ENCODE peak calls at places on chromosome 21, in five cellular contexts. I, C, U, R and F are unnamed samples. For H3K4me1, the result is how much of the 10 kb centered on the place peaks cover.

GRCh38 chr21:36207577-36208320 is 51.1 kb downstream of the DOP1B start:
- DNase-seq in I (no peak), C (no peak), U (no peak), R (no peak), F (no peak)

GRCh38 chr21:36696390-36696639 is 2.6 kb upstream of the SIM2 start:
- DNase-seq in I (no peak), C (no peak), U (no peak), R (no peak), F (no peak)

GRCh38 chr21:35719105-35719504 is 341.2 kb downstream of the SETD4 start:
- DNase-seq in I (no peak), C (no peak), U (no peak), R (no peak), F (no peak)

GRCh38 chr21:35050348-35051286 is 1.5 kb upstream of the RUNX1 start:
- DNase-seq in I (no peak), C (no peak), U (no peak), R (no peak), F (no peak)

GRCh38 chr21:36254106-36254941 is 65.7 kb upstream of the MORC3 start:
- DNase-seq in I (no peak), C (no peak), U (no peak), R (no peak), F (no peak)

GRCh38 chr21:36063375-36064084 is 3.2 kb upstream of the SETD4 start:
- DNase-seq in I (no peak), C (no peak), U (no peak), R (no peak), F (no peak)

GRCh38 chr21:18661842-18662241 is 258.3 kb upstream of the TMPRSS15 start:
- DNase-seq in I (no peak), C (no peak), U (no peak), R (no peak), F (no peak)

GRCh38 chr21:38790038-38790437 is 15.7 kb upstream of the ETS2 start:
- DNase-seq in I (no peak), C (no peak), U (no peak), R (no peak), F (no peak)

GRCh38 chr21:33643658-33644311 is 1.5 kb downstream of the ITSN1 start:
- DNase-seq in I (no peak), C (no peak), U (no peak), R (no peak), F (no peak)

GRCh38 chr21:25424045-25424444 is 183.2 kb downstream of the MRPL39 start:
- DNase-seq in I (no peak), C (no peak), U (no peak), R (no peak), F (no peak)

GRCh38 chr21:15826147-15826780 is 96.5 kb downstream of the USP25 start:
- DNase-seq in I (peak), C (peak), U (no peak), R (peak), F (peak)

GRCh38 chr21:39142972-39143371 is 40.3 kb downstream of the PSMG1 start:
- DNase-seq in I (no peak), C (no peak), U (no peak), R (no peak), F (no peak)

GRCh38 chr21:34890724-34891609 is 158.1 kb downstream of the RUNX1 start:
- DNase-seq in I (peak), C (no peak), U (peak), R (peak), F (no peak)

GRCh38 chr21:39364949-39365348 is 16.1 kb upstream of the HMGN1 start:
- DNase-seq in I (no peak), C (no peak), U (no peak), R (no peak), F (no peak)

GRCh38 chr21:27572681-27573080 is 605.8 kb upstream of the ADAMTS5 start:
- DNase-seq in I (no peak), C (no peak), U (no peak), R (no peak), F (no peak)

GRCh38 chr21:22474403-22474802 is 1476.2 kb downstream of the NCAM2 start:
- DNase-seq in I (no peak), C (no peak), U (no peak), R (no peak), F (no peak)

GRCh38 chr21:24941316-24942185 is 665.7 kb downstream of the MRPL39 start:
- DNase-seq in I (no peak), C (no peak), U (no peak), R (no peak), F (no peak)

GRCh38 chr21:31618696-31619430 is 40.6 kb upstream of the SOD1 start:
- DNase-seq in I (no peak), C (no peak), U (no peak), R (no peak), F (no peak)

GRCh38 chr21:37620401-37620800 is 253.8 kb downstream of the DYRK1A start:
- DNase-seq in I (no peak), C (no peak), U (no peak), R (no peak), F (no peak)

GRCh38 chr21:36429672-36430546 is 44.7 kb downstream of the CHAF1B start:
- DNase-seq in I (peak), C (peak), U (peak), R (peak), F (no peak)

GRCh38 chr21:34499116-34499515 is 12.9 kb downstream of the KCNE1 start:
- DNase-seq in I (no peak), C (no peak), U (no peak), R (no peak), F (no peak)

GRCh38 chr21:32184485-32184884 is 94.4 kb downstream of the MIS18A start:
- DNase-seq in I (no peak), C (no peak), U (no peak), R (no peak), F (no peak)

GRCh38 chr21:33308586-33309490 is 15.9 kb upstream of the IFNAR1 start:
- DNase-seq in I (no peak), C (no peak), U (no peak), R (no peak), F (no peak)

GRCh38 chr21:14877581-14878228 is 187.1 kb downstream of the NRIP1 start:
- DNase-seq in I (no peak), C (no peak), U (no peak), R (no peak), F (no peak)

GRCh38 chr21:20424943-20425342 is 573.3 kb upstream of the NCAM2 start:
- DNase-seq in I (no peak), C (no peak), U (no peak), R (no peak), F (no peak)

GRCh38 chr21:14603202-14603601 is 57.1 kb upstream of the SAMSN1 start:
- DNase-seq in I (no peak), C (no peak), U (no peak), R (no peak), F (no peak)

GRCh38 chr21:36910581-36911307 is 55.7 kb downstream of the HLCS start:
- DNase-seq in I (no peak), C (peak), U (no peak), R (no peak), F (no peak)

GRCh38 chr21:20169812-20170576 is 828.2 kb upstream of the NCAM2 start:
- DNase-seq in I (no peak), C (no peak), U (no peak), R (no peak), F (no peak)

GRCh38 chr21:23801292-23801691 is 1806.0 kb downstream of the MRPL39 start:
- DNase-seq in I (no peak), C (no peak), U (no peak), R (no peak), F (no peak)

GRCh38 chr21:35002879-35003722 is 46.0 kb downstream of the RUNX1 start:
- DNase-seq in I (no peak), C (no peak), U (no peak), R (no peak), F (no peak)

GRCh38 chr21:38948377-38948776 is 142.6 kb downstream of the ETS2 start:
- DNase-seq in I (no peak), C (no peak), U (no peak), R (no peak), F (no peak)

GRCh38 chr21:34941162-34941561 is 107.9 kb downstream of the RUNX1 start:
- DNase-seq in I (no peak), C (no peak), U (no peak), R (no peak), F (no peak)

GRCh38 chr21:31343680-31344480 is at the start of gene TIAM1:
- DNase-seq in I (no peak), C (no peak), U (peak), R (peak), F (peak)

GRCh38 chr21:33557447-33557846 is 14.6 kb downstream of the SON start:
- DNase-seq in I (no peak), C (no peak), U (no peak), R (no peak), F (no peak)

GRCh38 chr21:44850905-44851657 is 22.4 kb downstream of the PTTG1IP start:
- DNase-seq in I (no peak), C (no peak), U (no peak), R (peak), F (no peak)

GRCh38 chr21:28788030-28788429 is 204.6 kb downstream of the LTN1 start:
- DNase-seq in I (no peak), C (no peak), U (no peak), R (no peak), F (no peak)

DNA sequence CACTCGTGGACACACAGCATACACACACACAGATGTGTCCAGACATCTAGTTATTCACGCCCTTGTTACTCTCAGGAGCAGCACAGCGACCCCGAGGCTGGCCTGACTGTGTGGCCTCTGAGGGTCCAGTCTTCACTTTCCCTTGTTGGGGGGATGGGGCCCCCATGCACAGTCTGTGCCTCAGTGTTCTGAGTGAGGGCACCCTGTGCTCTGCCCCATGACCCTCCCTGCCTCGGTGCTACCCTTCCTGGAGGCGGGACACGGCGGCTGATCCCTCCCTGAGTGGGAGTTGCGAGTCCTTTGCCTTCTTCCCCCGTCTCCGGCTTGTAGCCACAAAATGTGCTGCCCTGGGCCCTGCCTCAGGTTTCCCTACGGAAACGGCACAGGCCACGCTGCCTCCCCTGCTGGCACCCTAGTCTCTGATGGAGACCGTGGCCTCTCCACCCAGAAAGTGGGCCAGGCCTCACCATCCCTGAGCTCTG is 8.6 kb downstream of the CSTB start:
- DNase-seq in I (no peak), C (no peak), U (no peak), R (no peak), F (no peak)
- H3K27ac ChIP-seq in I (peak), C (peak), U (peak), R (no peak), F (no peak)

DNA sequence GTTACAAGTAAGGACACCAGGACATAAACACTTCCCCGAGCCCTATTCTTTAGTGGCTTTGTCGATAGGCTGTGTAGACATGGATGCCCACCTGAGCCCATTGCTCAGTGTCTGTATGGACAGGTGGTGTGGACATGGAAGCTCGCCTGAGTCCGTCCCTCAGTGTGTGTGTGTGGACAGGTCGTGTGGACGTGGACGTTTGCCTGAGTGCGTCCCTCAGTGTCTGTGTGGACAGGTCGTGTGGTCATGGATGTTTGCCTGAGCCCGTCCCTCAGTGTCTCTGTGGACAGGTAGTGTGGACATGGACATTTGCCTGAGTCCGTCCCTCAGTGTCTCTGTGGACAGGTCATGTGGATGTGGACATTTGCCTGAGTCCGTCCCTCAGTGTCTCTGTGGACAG is 38.7 kb upstream of the COL6A2 start:
- DNase-seq in I (no peak), C (no peak), U (peak), R (no peak), F (no peak)
- H3K4me1 ChIP-seq in I (under half), C (under half), U (under half), R (under half), F (under half)

DNA sequence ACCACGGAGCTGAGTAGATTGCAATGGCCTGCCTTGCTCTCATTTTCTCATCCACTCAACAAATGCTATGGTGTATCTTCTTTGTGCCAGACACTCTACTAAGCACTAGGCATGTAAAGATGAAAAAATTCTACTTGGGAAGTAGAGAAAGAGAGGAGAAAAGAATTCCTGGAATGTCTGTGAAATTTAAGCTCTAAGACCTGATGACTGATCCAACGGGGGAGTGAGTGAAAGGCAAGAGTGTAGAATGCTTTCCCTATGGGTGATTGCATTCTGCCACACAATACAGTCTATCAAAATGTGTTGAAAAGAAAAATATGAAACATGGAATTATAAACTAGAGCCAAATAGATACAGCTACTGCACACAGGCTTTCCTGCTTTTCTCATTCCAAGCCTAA is 82.3 kb downstream of the CYYR1 start:
- DNase-seq in I (no peak), C (no peak), U (no peak), R (no peak), F (no peak)
- H3K27ac ChIP-seq in I (no peak), C (no peak), U (no peak), R (no peak), F (no peak)

DNA sequence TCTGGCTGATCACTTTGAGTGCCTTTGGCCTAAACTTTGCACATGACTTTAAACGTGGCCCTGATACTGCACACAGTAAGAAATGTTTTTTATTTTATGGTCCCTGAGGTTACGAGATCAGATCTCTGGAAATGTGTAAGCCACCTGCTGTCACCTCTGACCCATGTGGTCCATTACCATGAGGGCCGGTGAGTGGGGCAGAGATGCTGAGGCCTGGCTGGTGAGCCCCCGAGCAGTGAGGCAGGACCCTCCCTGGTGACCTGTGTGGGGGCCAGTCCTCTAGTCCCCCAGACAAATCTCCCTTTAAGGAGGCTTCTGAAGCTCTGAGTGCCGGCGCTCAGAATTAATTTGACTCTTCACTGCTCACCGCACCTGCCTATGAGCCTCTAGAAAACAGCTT is 12.4 kb downstream of the TFF3 start:
- DNase-seq in I (no peak), C (no peak), U (no peak), R (no peak), F (no peak)
- H3K4me1 ChIP-seq in I (under half), C (under half), U (under half), R (under half), F (under half)

DNA sequence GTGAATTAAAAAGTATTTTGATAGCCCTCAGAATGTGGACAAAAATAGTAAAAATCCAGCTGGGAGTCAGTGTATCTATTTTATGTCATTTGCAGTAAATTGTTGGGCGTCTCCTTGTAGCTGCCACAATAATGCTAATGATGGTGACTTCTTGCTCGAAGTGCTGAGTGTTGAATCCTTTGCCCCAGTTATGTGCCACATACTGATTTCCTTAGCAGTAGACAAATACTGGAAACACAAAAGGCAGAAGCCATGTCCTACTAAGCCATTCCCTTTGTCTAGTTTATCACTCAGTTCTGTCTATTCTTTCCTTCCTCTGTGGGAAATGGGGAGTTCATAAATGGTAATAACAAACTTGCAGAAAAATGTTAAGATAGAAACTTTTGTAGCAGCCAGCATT is 70.7 kb upstream of the CXADR start:
- DNase-seq in I (no peak), C (no peak), U (no peak), R (no peak), F (no peak)
- H3K27ac ChIP-seq in I (no peak), C (no peak), U (no peak), R (no peak), F (no peak)

GRCh38 chr21:45973475-45974072 is 8.0 kb upstream of the COL6A1 start:
- DNase-seq in I (peak), C (peak), U (peak), R (no peak), F (no peak)
- H3K4me1 ChIP-seq in I (under half), C (under half), U (half or more), R (under half), F (under half)